ENCODE peak calls at places on chromosomes 7 and 10, in five cellular contexts. One of them, this sample, is unnamed.

GRCh38 chr7:17696422-17696821 is 243.9 kb downstream of the SNX13 start:
- DNase-seq in HCT116: no peak
- DNase-seq in H1: no peak
- DNase-seq in GM12878: no peak
- DNase-seq in SK-N-SH: no peak
- DNase-seq in this sample: peak

GRCh38 chr10:7972367-7972766 is 82.1 kb upstream of the GATA3 start:
- DNase-seq in HCT116: no peak
- DNase-seq in H1: no peak
- DNase-seq in GM12878: no peak
- DNase-seq in SK-N-SH: no peak
- DNase-seq in this sample: no peak

GRCh38 chr7:19378340-19378704 is 233.1 kb upstream of the FERD3L start:
- DNase-seq in HCT116: no peak
- DNase-seq in H1: no peak
- DNase-seq in GM12878: no peak
- DNase-seq in SK-N-SH: no peak
- DNase-seq in this sample: no peak

GRCh38 chr7:99677013-99677412 is 2.8 kb downstream of the CYP3A5 start:
- DNase-seq in HCT116: no peak
- DNase-seq in H1: no peak
- DNase-seq in GM12878: no peak
- DNase-seq in SK-N-SH: no peak
- DNase-seq in this sample: no peak

GRCh38 chr10:23063387-23064287 is 31.7 kb upstream of the MSRB2 start:
- DNase-seq in HCT116: no peak
- DNase-seq in H1: peak
- DNase-seq in GM12878: no peak
- DNase-seq in SK-N-SH: no peak
- DNase-seq in this sample: no peak

GRCh38 chr10:129696636-129697035 is 229.6 kb downstream of the MGMT start:
- DNase-seq in HCT116: no peak
- DNase-seq in H1: no peak
- DNase-seq in GM12878: no peak
- DNase-seq in SK-N-SH: no peak
- DNase-seq in this sample: no peak

GRCh38 chr7:12423355-12423994 is 19.8 kb upstream of the VWDE start:
- DNase-seq in HCT116: no peak
- DNase-seq in H1: no peak
- DNase-seq in GM12878: no peak
- DNase-seq in SK-N-SH: no peak
- DNase-seq in this sample: no peak

GRCh38 chr7:41987-42386 is 150.4 kb upstream of the FAM20C start:
- DNase-seq in HCT116: no peak
- DNase-seq in H1: no peak
- DNase-seq in GM12878: no peak
- DNase-seq in SK-N-SH: no peak
- DNase-seq in this sample: no peak

GRCh38 chr10:131732631-131733127 is 168.1 kb upstream of the PPP2R2D start:
- DNase-seq in HCT116: no peak
- DNase-seq in H1: no peak
- DNase-seq in GM12878: no peak
- DNase-seq in SK-N-SH: no peak
- DNase-seq in this sample: no peak

GRCh38 chr10:62554632-62555199 is 180.5 kb downstream of the ZNF365 start:
- DNase-seq in HCT116: peak
- DNase-seq in H1: no peak
- DNase-seq in GM12878: no peak
- DNase-seq in SK-N-SH: peak
- DNase-seq in this sample: no peak

GRCh38 chr10:33982995-33983394 is 648.5 kb upstream of the NRP1 start:
- DNase-seq in HCT116: no peak
- DNase-seq in H1: no peak
- DNase-seq in GM12878: no peak
- DNase-seq in SK-N-SH: no peak
- DNase-seq in this sample: no peak

GRCh38 chr7:100247152-100247757 is 27.5 kb downstream of the PVRIG start:
- DNase-seq in HCT116: peak
- DNase-seq in H1: peak
- DNase-seq in GM12878: no peak
- DNase-seq in SK-N-SH: peak
- DNase-seq in this sample: peak

GRCh38 chr10:132515811-132516726 is 21.5 kb upstream of the INPP5A start:
- DNase-seq in HCT116: no peak
- DNase-seq in H1: no peak
- DNase-seq in GM12878: no peak
- DNase-seq in SK-N-SH: no peak
- DNase-seq in this sample: no peak

GRCh38 chr7:149779502-149779805 is 6.1 kb upstream of the ZNF467 start:
- DNase-seq in HCT116: no peak
- DNase-seq in H1: no peak
- DNase-seq in GM12878: no peak
- DNase-seq in SK-N-SH: no peak
- DNase-seq in this sample: no peak

GRCh38 chr10:12799144-12799543 is 202.4 kb downstream of the CCDC3 start:
- DNase-seq in HCT116: no peak
- DNase-seq in H1: no peak
- DNase-seq in GM12878: no peak
- DNase-seq in SK-N-SH: no peak
- DNase-seq in this sample: no peak

GRCh38 chr7:25564980-25565379 is 336.7 kb upstream of the NPVF start:
- DNase-seq in HCT116: no peak
- DNase-seq in H1: no peak
- DNase-seq in GM12878: no peak
- DNase-seq in SK-N-SH: no peak
- DNase-seq in this sample: no peak
- TF ChIP-seq JUND in HCT116: no peak
- TF ChIP-seq JUND in H1: no peak
- TF ChIP-seq JUND in GM12878: no peak
- TF ChIP-seq JUND in SK-N-SH: no peak
- TF ChIP-seq JUND in this sample: no peak

DNA sequence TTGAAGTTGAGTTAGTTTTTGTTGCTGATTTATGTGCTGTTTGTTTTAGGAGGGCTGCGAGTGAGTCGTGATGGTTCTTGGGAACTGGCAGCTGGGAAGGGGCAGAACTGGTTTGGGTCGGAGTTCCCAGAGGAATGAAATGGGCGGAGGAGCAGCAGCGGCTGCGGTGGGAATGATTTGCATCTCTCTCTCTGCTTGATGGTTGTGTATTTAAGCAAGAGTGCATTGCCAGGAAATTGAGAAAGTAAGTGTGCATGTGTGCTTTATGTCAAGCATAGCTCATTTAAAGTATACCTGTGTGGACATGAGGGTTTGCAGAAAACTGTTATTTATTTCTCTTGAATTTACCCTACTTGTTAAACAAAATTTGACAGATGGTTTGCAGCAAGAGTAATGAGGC is 81.1 kb downstream of the LRMDA start:
- DNase-seq in HCT116: no peak
- DNase-seq in H1: no peak
- DNase-seq in GM12878: no peak
- DNase-seq in SK-N-SH: no peak
- DNase-seq in this sample: peak
- TF ChIP-seq JUND in HCT116: no peak
- TF ChIP-seq JUND in H1: no peak
- TF ChIP-seq JUND in GM12878: no peak
- TF ChIP-seq JUND in SK-N-SH: no peak
- TF ChIP-seq JUND in this sample: no peak

DNA sequence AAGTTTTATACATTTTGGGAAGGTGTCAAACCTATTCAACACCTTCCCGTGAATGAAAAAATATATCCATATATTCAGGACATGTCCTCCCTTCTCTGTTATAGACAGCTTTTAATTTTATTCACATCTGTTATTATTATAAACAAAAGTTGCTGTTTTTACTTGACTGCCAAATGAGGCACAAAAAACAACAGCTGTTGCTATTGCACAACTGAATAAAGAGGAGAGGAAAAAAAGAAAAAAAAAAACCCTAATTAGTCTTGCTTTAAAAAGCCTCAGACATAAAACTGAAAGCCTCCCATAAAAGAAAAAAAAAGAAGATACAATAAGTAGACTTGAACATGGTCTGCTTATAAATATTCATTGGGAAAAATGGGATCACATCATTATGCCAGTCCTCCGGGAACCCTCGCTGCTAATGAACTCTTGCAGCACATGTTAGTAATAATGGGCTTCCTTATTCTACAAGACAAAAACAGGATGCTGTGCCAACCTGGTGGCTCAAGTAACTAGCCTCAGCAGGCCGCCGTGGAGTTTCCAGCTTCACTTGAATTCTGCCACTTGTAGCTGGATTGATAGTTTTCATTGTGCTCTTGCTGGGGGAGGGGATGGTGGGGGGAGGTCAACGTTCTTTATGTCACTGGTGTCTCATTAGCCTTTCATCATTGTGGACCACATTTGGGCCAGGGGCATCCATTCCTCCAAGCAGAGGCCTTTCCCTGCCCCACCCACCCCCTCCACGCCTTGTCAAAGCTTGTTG is 153.6 kb downstream of the BMPER start:
- DNase-seq in HCT116: no peak
- DNase-seq in H1: no peak
- DNase-seq in GM12878: no peak
- DNase-seq in SK-N-SH: no peak
- DNase-seq in this sample: no peak
- TF ChIP-seq JUND in HCT116: no peak
- TF ChIP-seq JUND in H1: no peak
- TF ChIP-seq JUND in GM12878: no peak
- TF ChIP-seq JUND in SK-N-SH: no peak
- TF ChIP-seq JUND in this sample: no peak

GRCh38 chr10:85645097-85645496 is 721.5 kb downstream of the GRID1 start:
- DNase-seq in HCT116: no peak
- DNase-seq in H1: no peak
- DNase-seq in GM12878: no peak
- DNase-seq in SK-N-SH: no peak
- DNase-seq in this sample: no peak

GRCh38 chr10:85646312-85646711 is 720.3 kb downstream of the GRID1 start:
- DNase-seq in HCT116: no peak
- DNase-seq in H1: no peak
- DNase-seq in GM12878: no peak
- DNase-seq in SK-N-SH: no peak
- DNase-seq in this sample: no peak

GRCh38 chr10:85643839-85644525 is 722.6 kb downstream of the GRID1 start:
- DNase-seq in HCT116: peak
- DNase-seq in H1: no peak
- DNase-seq in GM12878: no peak
- DNase-seq in SK-N-SH: no peak
- DNase-seq in this sample: no peak

GRCh38 chr10:85648279-85648754 is 718.3 kb downstream of the GRID1 start:
- DNase-seq in HCT116: no peak
- DNase-seq in H1: no peak
- DNase-seq in GM12878: no peak
- DNase-seq in SK-N-SH: no peak
- DNase-seq in this sample: no peak

GRCh38 chr10:85645851-85646250 is 720.7 kb downstream of the GRID1 start:
- DNase-seq in HCT116: no peak
- DNase-seq in H1: no peak
- DNase-seq in GM12878: no peak
- DNase-seq in SK-N-SH: no peak
- DNase-seq in this sample: no peak
- TF ChIP-seq JUND in HCT116: no peak
- TF ChIP-seq JUND in H1: no peak
- TF ChIP-seq JUND in GM12878: no peak
- TF ChIP-seq JUND in SK-N-SH: no peak
- TF ChIP-seq JUND in this sample: no peak

GRCh38 chr10:125148021-125148439 is 12.3 kb downstream of the CTBP2 start:
- DNase-seq in HCT116: no peak
- DNase-seq in H1: no peak
- DNase-seq in GM12878: no peak
- DNase-seq in SK-N-SH: no peak
- DNase-seq in this sample: no peak
- TF ChIP-seq JUND in HCT116: no peak
- TF ChIP-seq JUND in H1: no peak
- TF ChIP-seq JUND in GM12878: no peak
- TF ChIP-seq JUND in SK-N-SH: no peak
- TF ChIP-seq JUND in this sample: no peak

GRCh38 chr10:118963963-118964362 is 65.6 kb upstream of the NANOS1 start:
- DNase-seq in HCT116: no peak
- DNase-seq in H1: no peak
- DNase-seq in GM12878: no peak
- DNase-seq in SK-N-SH: no peak
- DNase-seq in this sample: no peak

GRCh38 chr10:118965096-118965495 is 64.4 kb upstream of the NANOS1 start:
- DNase-seq in HCT116: no peak
- DNase-seq in H1: no peak
- DNase-seq in GM12878: no peak
- DNase-seq in SK-N-SH: no peak
- DNase-seq in this sample: no peak

GRCh38 chr10:118967160-118967559 is 62.4 kb upstream of the NANOS1 start:
- DNase-seq in HCT116: no peak
- DNase-seq in H1: no peak
- DNase-seq in GM12878: no peak
- DNase-seq in SK-N-SH: no peak
- DNase-seq in this sample: no peak

GRCh38 chr10:118966131-118967125 is 63.1 kb upstream of the NANOS1 start:
- DNase-seq in HCT116: no peak
- DNase-seq in H1: no peak
- DNase-seq in GM12878: no peak
- DNase-seq in SK-N-SH: peak
- DNase-seq in this sample: no peak

DNA sequence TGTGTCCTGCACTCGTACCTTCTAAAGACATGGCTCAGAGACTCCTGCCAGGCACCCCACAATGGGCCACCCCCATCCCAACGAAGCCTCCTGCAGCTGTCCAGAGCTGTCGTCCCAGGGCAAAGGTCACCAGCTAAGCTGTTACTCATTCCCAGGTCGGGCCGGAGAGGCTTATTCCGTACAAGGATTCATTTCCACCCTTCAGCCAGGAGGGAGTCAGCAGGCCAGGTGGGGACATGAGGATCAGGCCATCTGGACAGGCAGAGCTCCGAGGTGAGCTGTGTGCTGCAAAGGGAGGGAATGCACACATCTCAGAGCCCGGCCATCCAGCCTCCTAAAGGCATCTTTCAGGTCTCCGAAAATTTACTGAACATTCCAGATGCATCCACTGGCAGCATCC is 63.9 kb upstream of the NANOS1 start:
- DNase-seq in HCT116: no peak
- DNase-seq in H1: no peak
- DNase-seq in GM12878: no peak
- DNase-seq in SK-N-SH: no peak
- DNase-seq in this sample: no peak
- TF ChIP-seq JUND in HCT116: no peak
- TF ChIP-seq JUND in H1: no peak
- TF ChIP-seq JUND in GM12878: no peak
- TF ChIP-seq JUND in SK-N-SH: no peak
- TF ChIP-seq JUND in this sample: no peak

DNA sequence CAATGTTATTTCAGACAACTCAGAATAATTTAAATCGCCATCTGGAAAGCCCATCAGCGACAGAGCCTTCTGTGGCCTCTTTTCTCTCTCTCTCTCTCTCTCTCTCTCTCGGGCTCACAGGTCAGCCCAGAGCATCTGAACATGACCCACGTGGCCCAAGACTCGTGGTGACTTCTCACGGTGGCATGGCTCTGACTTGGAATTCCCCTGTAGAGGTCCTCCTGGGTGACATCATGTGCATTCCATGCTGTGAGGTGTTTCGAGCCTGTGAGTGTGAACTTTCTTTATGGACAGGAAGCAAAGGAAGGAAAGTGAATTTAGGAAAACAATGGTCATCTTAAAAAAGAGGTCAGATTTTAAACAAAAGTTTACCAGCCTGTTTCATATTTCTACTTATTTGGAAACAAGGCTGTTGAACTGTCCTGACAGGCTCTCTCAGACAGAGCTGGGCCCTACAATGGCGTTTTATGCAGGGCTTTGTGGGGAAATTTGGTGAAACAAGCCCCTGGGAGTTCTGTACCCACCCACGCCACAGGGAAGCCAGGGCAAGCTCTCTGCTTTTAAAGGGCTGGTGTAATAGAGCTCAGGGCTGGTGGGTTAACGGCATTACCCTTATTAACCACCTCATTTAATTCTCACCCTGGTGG is 359.7 kb upstream of the ZNF32 start:
- DNase-seq in HCT116: no peak
- DNase-seq in H1: no peak
- DNase-seq in GM12878: peak
- DNase-seq in SK-N-SH: no peak
- DNase-seq in this sample: no peak
- TF ChIP-seq JUND in HCT116: no peak
- TF ChIP-seq JUND in H1: no peak
- TF ChIP-seq JUND in GM12878: no peak
- TF ChIP-seq JUND in SK-N-SH: no peak
- TF ChIP-seq JUND in this sample: no peak

This sample was measured in T47D.